ENCODE peak calls at places on chromosomes 1 and 21, in nine cellular contexts. E is left cardiac atrium; B is pancreas; W is CD4-positive, CD25-positive, alpha-beta regulatory T cell; N is NAMALWA; V is COLO829; L is activated CD4-positive, alpha-beta memory T cell treated with anti-CD3 and anti-CD28 coated beads for 36 hours; D is caudate nucleus; K is H4. J is an unnamed sample.

GRCh38 chr1:156760092-156760795 is 7.1 kb upstream of the PRCC start:
- DNase-seq in E (no peak), B (no peak), W (no peak), N (no peak), V (no peak), L (no peak), D (no peak), K (no peak), J (no peak)

GRCh38 chr1:233295775-233296322 is 324 bp upstream of the PCNX2 start:
- DNase-seq in E (no peak), B (no peak), W (no peak), N (no peak), V (no peak), L (no peak), D (no peak), K (no peak), J (peak)

GRCh38 chr1:80214888-80215540 is 1208.5 kb upstream of the ADGRL4 start:
- DNase-seq in E (no peak), B (no peak), W (no peak), N (no peak), V (no peak), L (no peak), D (no peak), K (no peak), J (no peak)

GRCh38 chr1:30778156-30778978 is 20.8 kb upstream of the LAPTM5 start:
- DNase-seq in E (peak), B (peak), W (no peak), N (peak), V (no peak), L (peak), D (no peak), K (peak), J (peak)

GRCh38 chr21:45081636-45082035 is 7.3 kb downstream of the ADARB1 start:
- DNase-seq in E (no peak), B (no peak), W (no peak), N (no peak), V (no peak), L (no peak), D (no peak), K (no peak), J (no peak)

GRCh38 chr1:79323240-79324025 is 316.9 kb upstream of the ADGRL4 start:
- DNase-seq in E (no peak), B (no peak), W (no peak), N (no peak), V (peak), L (no peak), D (no peak), K (peak), J (peak)

GRCh38 chr1:5875345-5875910 is 116.8 kb downstream of the NPHP4 start:
- DNase-seq in E (no peak), B (no peak), W (no peak), N (no peak), V (no peak), L (no peak), D (no peak), K (no peak), J (no peak)

GRCh38 chr21:27653481-27653880 is 686.6 kb upstream of the ADAMTS5 start:
- DNase-seq in E (no peak), B (no peak), W (no peak), N (no peak), V (no peak), L (no peak), D (no peak), K (no peak), J (no peak)

GRCh38 chr1:244730153-244730933 is 77.4 kb downstream of the DESI2 start:
- DNase-seq in E (peak), B (peak), W (no peak), N (no peak), V (no peak), L (peak), D (no peak), K (no peak), J (no peak)

GRCh38 chr21:37742115-37742514 is 174.1 kb downstream of the KCNJ6 start:
- DNase-seq in E (no peak), B (no peak), W (no peak), N (peak), V (no peak), L (no peak), D (no peak), K (no peak), J (no peak)

GRCh38 chr1:116556289-116557006 is 14.4 kb downstream of the CD58 start:
- DNase-seq in E (peak), B (no peak), W (peak), N (no peak), V (no peak), L (peak), D (no peak), K (peak), J (peak)

GRCh38 chr21:46021978-46022544 is 40.5 kb downstream of the COL6A1 start:
- DNase-seq in E (peak), B (no peak), W (no peak), N (no peak), V (no peak), L (no peak), D (no peak), K (no peak), J (no peak)

GRCh38 chr1:228459091-228459993 is 27.8 kb upstream of the RNF187 start:
- DNase-seq in E (peak), B (peak), W (peak), N (peak), V (peak), L (peak), D (peak), K (peak), J (peak)

GRCh38 chr21:31897311-31897710 is 24.5 kb downstream of the HUNK start:
- DNase-seq in E (no peak), B (no peak), W (no peak), N (no peak), V (no peak), L (no peak), D (no peak), K (no peak), J (no peak)

GRCh38 chr1:170836146-170836545 is 99.2 kb upstream of the MROH9 start:
- DNase-seq in E (no peak), B (no peak), W (no peak), N (no peak), V (peak), L (no peak), D (no peak), K (no peak), J (no peak)

GRCh38 chr1:95027046-95027445 is 45.7 kb downstream of the ALG14 start:
- DNase-seq in E (no peak), B (no peak), W (no peak), N (no peak), V (no peak), L (no peak), D (no peak), K (no peak), J (no peak)

GRCh38 chr1:232463226-232463625 is 166.7 kb downstream of the SIPA1L2 start:
- DNase-seq in E (no peak), B (no peak), W (no peak), N (no peak), V (no peak), L (no peak), D (no peak), K (peak), J (no peak)

GRCh38 chr1:1957533-1957961 is 38.5 kb upstream of the TMEM52 start:
- DNase-seq in E (no peak), B (no peak), W (no peak), N (no peak), V (no peak), L (no peak), D (no peak), K (no peak), J (no peak)

GRCh38 chr1:9289724-9290493 is 2.8 kb upstream of the SPSB1 start:
- DNase-seq in E (peak), B (no peak), W (no peak), N (no peak), V (no peak), L (peak), D (no peak), K (peak), J (peak)

GRCh38 chr1:228101994-228102790 is 933 bp downstream of the C1orf35 start:
- DNase-seq in E (peak), B (peak), W (peak), N (peak), V (no peak), L (peak), D (no peak), K (no peak), J (no peak)